ENCODE peak calls at places on chromosomes 12 and 14, in eight cellular contexts. Z, I, O, Q, R, W, T and A are unnamed samples.

GRCh38 chr12:843609-844008 is 91.2 kb downstream of the WNK1 start:
- DNase-seq in Z (peak; percentile 55), I (no peak), O (no peak), Q (no peak), R (peak; percentile 46), W (no peak), T (no peak), A (no peak)

GRCh38 chr12:6430124-6430989 is 14.4 kb upstream of the CD27 start:
- DNase-seq in Z (peak; percentile 96), I (peak; percentile 81), O (peak; percentile 83), Q (peak; percentile 97), R (peak; percentile 99), W (no peak), T (peak; percentile 87), A (peak; percentile 87)

GRCh38 chr12:43847427-43847826 is 11.5 kb downstream of the TMEM117 start:
- DNase-seq in Z (peak; percentile 41), I (no peak), O (no peak), Q (no peak), R (peak; percentile 27), W (no peak), T (no peak), A (no peak)

GRCh38 chr14:71491925-71492324 is 440.3 kb upstream of the RGS6 start:
- DNase-seq in Z (peak; percentile 41), I (peak; percentile 20), O (no peak), Q (no peak), R (peak; percentile 60), W (no peak), T (no peak), A (no peak)

GRCh38 chr14:52797653-52798052 is 6.2 kb upstream of the GNPNAT1 start:
- DNase-seq in Z (no peak), I (no peak), O (no peak), Q (no peak), R (no peak), W (no peak), T (no peak), A (no peak)

GRCh38 chr14:34489324-34489723 is 27.3 kb upstream of the SPTSSA start:
- DNase-seq in Z (peak; percentile 26), I (no peak), O (no peak), Q (no peak), R (peak; percentile 19), W (no peak), T (no peak), A (no peak)

GRCh38 chr12:70719672-70720420 is 82.6 kb upstream of the PTPRB start:
- DNase-seq in Z (peak; percentile 36), I (peak; percentile 7), O (peak; percentile 60), Q (peak; percentile 15), R (peak; percentile 45), W (peak; percentile 79), T (peak; percentile 34), A (peak; percentile 62)

GRCh38 chr12:126856958-126857357 is 1410.0 kb upstream of the TMEM132C start:
- DNase-seq in Z (no peak), I (no peak), O (no peak), Q (no peak), R (no peak), W (no peak), T (no peak), A (no peak)

GRCh38 chr12:45553204-45553603 is 176.3 kb upstream of the ARID2 start:
- DNase-seq in Z (peak; percentile 6), I (no peak), O (no peak), Q (no peak), R (no peak), W (no peak), T (no peak), A (no peak)

GRCh38 chr12:49642370-49642802 is 19.0 kb downstream of the PRPF40B start:
- DNase-seq in Z (no peak), I (no peak), O (no peak), Q (no peak), R (no peak), W (peak; percentile 71), T (no peak), A (no peak)

GRCh38 chr12:59820594-59821011 is 224.8 kb downstream of the SLC16A7 start:
- DNase-seq in Z (peak; percentile 71), I (no peak), O (no peak), Q (no peak), R (peak; percentile 47), W (no peak), T (no peak), A (no peak)

GRCh38 chr14:61662437-61663311 is 32.6 kb upstream of the HIF1A start:
- DNase-seq in Z (peak; percentile 75), I (peak; percentile 61), O (no peak), Q (peak; percentile 31), R (peak; percentile 81), W (no peak), T (peak; percentile 46), A (no peak)

GRCh38 chr14:91249841-91250616 is 5.5 kb upstream of the GPR68 start:
- DNase-seq in Z (no peak), I (no peak), O (no peak), Q (no peak), R (no peak), W (peak; percentile 44), T (peak; percentile 71), A (no peak)

DNA sequence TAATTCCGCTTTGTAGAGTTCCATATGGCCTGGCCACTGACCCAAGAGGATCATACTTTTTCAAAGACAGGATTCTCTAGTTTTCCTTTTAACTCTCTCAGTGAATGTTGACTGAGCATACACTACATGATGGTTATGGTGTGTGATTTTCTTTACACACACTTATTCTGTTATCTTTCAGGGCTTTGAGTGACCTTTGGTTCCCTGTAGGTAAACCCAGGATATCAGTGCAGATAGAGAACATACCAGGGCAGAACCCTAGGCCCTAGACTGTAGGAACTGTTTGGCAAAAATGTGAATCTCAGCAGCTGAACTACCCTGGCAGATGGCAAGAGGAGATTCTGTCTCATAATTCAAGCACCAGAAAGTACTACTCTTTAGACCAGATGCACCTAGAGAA is 159.6 kb downstream of the KCNA5 start:
- DNase-seq in Z (no peak), I (no peak), O (no peak), Q (no peak), R (no peak), W (no peak), T (no peak), A (no peak)
- H3K27ac ChIP-seq in Z (no peak overlapping the region), I (no peak overlapping the region), O (no peak overlapping the region), Q (no peak overlapping the region), R (no peak overlapping the region), W (no peak overlapping the region), T (no peak overlapping the region), A (no peak overlapping the region)

GRCh38 chr12:131894981-131895639 is 688 bp downstream of the ULK1 start:
- DNase-seq in Z (no peak), I (no peak), O (peak; percentile 66), Q (no peak), R (no peak), W (peak; percentile 88), T (no peak), A (no peak)

GRCh38 chr12:131894313-131894860 is at the start of gene ULK1:
- DNase-seq in Z (peak; percentile 80), I (peak; percentile 95), O (peak; percentile 96), Q (peak; percentile 93), R (peak; percentile 90), W (peak; percentile 98), T (peak; percentile 92), A (peak; percentile 95)

GRCh38 chr12:131896080-131896810 is 1.8 kb downstream of the ULK1 start:
- DNase-seq in Z (peak; percentile 89), I (peak; percentile 99), O (peak; percentile 97), Q (peak; percentile 97), R (peak; percentile 94), W (peak; percentile 97), T (peak; percentile 92), A (peak; percentile 94)

GRCh38 chr12:131896811-131897270 is 2.4 kb downstream of the ULK1 start:
- DNase-seq in Z (no peak), I (no peak), O (peak; percentile 98), Q (no peak), R (no peak), W (peak; percentile 88), T (no peak), A (no peak)

GRCh38 chr12:131895640-131896079 is 1.2 kb downstream of the ULK1 start:
- DNase-seq in Z (no peak), I (peak; percentile 54), O (no peak), Q (no peak), R (no peak), W (no peak), T (no peak), A (no peak)
- TF ChIP-seq CTCF in Z (no peak), I (no peak), O (no peak), Q (no peak), R (no peak), W (no peak), T (no peak), A (no peak)

GRCh38 chr14:22538671-22539228 is 50.3 kb downstream of the DAD1 start:
- DNase-seq in Z (no peak), I (no peak), O (no peak), Q (no peak), R (no peak), W (no peak), T (no peak), A (no peak)
- H3K27ac ChIP-seq in Z (no peak overlapping the region), I (no peak overlapping the region), O (no peak overlapping the region), Q (no peak overlapping the region), R (no peak overlapping the region), W (peak overlapping the region; percentile 58), T (no peak overlapping the region), A (peak overlapping the region; percentile 72)

GRCh38 chr12:112190626-112191025 is 65.3 kb downstream of the TRAFD1 start:
- DNase-seq in Z (no peak), I (peak; percentile 35), O (no peak), Q (peak; percentile 18), R (no peak), W (no peak), T (no peak), A (no peak)
- TF ChIP-seq CTCF in Z (no peak), I (no peak), O (no peak), Q (no peak), R (no peak), W (no peak), T (no peak), A (no peak)

DNA sequence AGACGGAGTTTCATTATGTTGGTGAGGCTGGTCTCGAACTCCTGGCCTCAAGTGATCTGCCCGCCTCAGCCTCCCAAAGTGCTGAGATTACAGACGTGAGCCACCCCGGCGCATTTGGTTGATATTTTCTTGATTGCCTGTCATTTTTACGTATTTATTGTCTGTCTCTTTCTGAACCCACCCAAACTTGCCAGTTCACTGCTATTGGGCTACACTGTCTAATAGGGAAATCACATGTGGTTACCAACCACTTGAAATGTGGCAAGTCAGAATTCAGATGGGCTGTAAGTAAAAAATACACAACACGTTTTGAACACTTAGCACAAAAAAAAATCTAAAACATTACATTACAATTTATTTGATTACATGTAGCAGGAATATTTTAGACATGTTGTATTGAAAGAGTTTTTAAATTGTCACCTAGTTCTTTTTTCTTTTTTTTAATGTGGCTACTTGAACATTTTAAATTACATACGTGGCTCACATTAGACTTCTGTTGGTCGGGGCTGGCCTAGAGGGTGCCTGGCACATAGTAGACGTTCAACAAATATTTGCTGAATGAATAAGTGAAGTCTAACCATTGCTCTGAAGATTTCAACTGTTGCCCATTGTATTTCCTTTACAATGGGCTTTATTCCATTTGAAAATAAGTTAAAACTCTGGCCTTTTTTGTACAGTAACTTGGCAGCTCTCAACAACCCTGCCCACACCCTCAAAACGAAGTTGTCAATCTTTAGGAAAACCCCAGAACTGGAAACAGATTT is 1.9 kb downstream of the WSB2 start:
- DNase-seq in Z (peak; percentile 47), I (no peak), O (no peak), Q (no peak), R (no peak), W (no peak), T (no peak), A (no peak)
- H3K27ac ChIP-seq in Z (peak overlapping the region; percentile 32), I (peak overlapping the region; percentile 95), O (peak overlapping the region; percentile 98), Q (peak overlapping the region; percentile 95), R (peak overlapping the region; percentile 96), W (peak overlapping the region; percentile 91), T (peak overlapping the region; percentile 96), A (peak overlapping the region; percentile 97)